ENCODE peak calls at places on chromosome 2, in four cellular contexts. W, H, D and B are unnamed samples.

GRCh38 chr2:98454500-98455235 is 10.0 kb downstream of the INPP4A start:
- DNase-seq in W (no peak), D (peak; percentile 69), H (peak; percentile 29), B (no peak)

GRCh38 chr2:66982766-66983165 is 414.4 kb upstream of the ETAA1 start:
- DNase-seq in D (no peak), H (no peak), W (no peak), B (no peak)

GRCh38 chr2:48107326-48107925 is 201.1 kb upstream of the FBXO11 start:
- DNase-seq in W (no peak), H (no peak), D (peak; percentile 47), B (no peak)

GRCh38 chr2:105769504-105769903 is 24.8 kb downstream of the NCK2 start:
- DNase-seq in D (no peak), H (no peak), W (no peak), B (no peak)

GRCh38 chr2:73611193-73611592 is 31.0 kb downstream of the NAT8 start:
- DNase-seq in W (no peak), H (no peak), D (no peak), B (no peak)

GRCh38 chr2:84290537-84290936 is 168.5 kb downstream of the SUCLG1 start:
- DNase-seq in D (no peak), H (no peak), W (peak; percentile 19), B (no peak)

GRCh38 chr2:100235098-100235497 is 87.2 kb downstream of the LONRF2 start:
- DNase-seq in H (no peak), D (no peak), W (peak; percentile 18), B (no peak)

GRCh38 chr2:104938226-104938941 is 84.5 kb downstream of the POU3F3 start:
- DNase-seq in H (no peak), W (no peak), D (no peak), B (no peak)

GRCh38 chr2:236688563-236689392 is 119.2 kb downstream of the ACKR3 start:
- DNase-seq in W (no peak), H (no peak), D (no peak), B (no peak)

GRCh38 chr2:236785611-236786057 is 216.0 kb downstream of the ACKR3 start:
- DNase-seq in H (no peak), W (no peak), D (no peak), B (no peak)

GRCh38 chr2:61117534-61117933 is 44.5 kb upstream of the C2orf74 start:
- DNase-seq in H (no peak), D (no peak), W (no peak), B (no peak)